ENCODE peak calls at places on chromosomes 12 and 14, in seven cellular contexts. G is heart right ventricle; O is fibroblast of lung; J is tibial nerve; U is breast epithelium; I is naive thymus-derived CD4-positive, alpha-beta T cell; Q is right lobe of liver. N is an unnamed sample. For H3K4me1, the result is how much of the 10 kb centered on the place peaks cover.

GRCh38 chr12:4506870-4507269 is 31.8 kb upstream of the RAD51AP1 start:
- DNase-seq in G (no peak), O (peak), J (no peak), U (no peak), I (peak), Q (no peak), N (no peak)

GRCh38 chr14:104596451-104596918 is 8.1 kb downstream of the TMEM179 start:
- DNase-seq in G (no peak), O (no peak), J (no peak), U (no peak), I (no peak), Q (no peak), N (peak)

GRCh38 chr12:116628989-116629388 is 69.8 kb downstream of the MAP1LC3B2 start:
- DNase-seq in G (no peak), O (no peak), J (no peak), U (no peak), I (no peak), Q (no peak), N (no peak)

GRCh38 chr12:58405363-58405762 is 464.0 kb downstream of the ATP23 start:
- DNase-seq in G (no peak), O (no peak), J (no peak), U (no peak), I (no peak), Q (no peak), N (no peak)

GRCh38 chr12:124499873-124500231 is 67.6 kb downstream of the NCOR2 start:
- DNase-seq in G (no peak), O (no peak), J (no peak), U (no peak), I (no peak), Q (no peak), N (no peak)

GRCh38 chr12:41205070-41205715 is 17.1 kb downstream of the PDZRN4 start:
- DNase-seq in G (no peak), O (no peak), J (no peak), U (no peak), I (no peak), Q (no peak), N (no peak)

GRCh38 chr12:106033161-106033675 is 105.5 kb downstream of the NUAK1 start:
- DNase-seq in G (no peak), O (no peak), J (no peak), U (no peak), I (no peak), Q (no peak), N (no peak)

GRCh38 chr14:96754845-96755184 is 42.4 kb upstream of the VRK1 start:
- DNase-seq in G (no peak), O (no peak), J (no peak), U (peak), I (no peak), Q (no peak), N (no peak)

GRCh38 chr14:38254565-38255407 is 1.1 kb downstream of the CLEC14A start:
- DNase-seq in G (peak), O (peak), J (no peak), U (no peak), I (no peak), Q (no peak), N (peak)

GRCh38 chr14:70821916-70822705 is 12.8 kb upstream of the MAP3K9 start:
- DNase-seq in G (peak), O (peak), J (no peak), U (no peak), I (peak), Q (peak), N (peak)

DNA sequence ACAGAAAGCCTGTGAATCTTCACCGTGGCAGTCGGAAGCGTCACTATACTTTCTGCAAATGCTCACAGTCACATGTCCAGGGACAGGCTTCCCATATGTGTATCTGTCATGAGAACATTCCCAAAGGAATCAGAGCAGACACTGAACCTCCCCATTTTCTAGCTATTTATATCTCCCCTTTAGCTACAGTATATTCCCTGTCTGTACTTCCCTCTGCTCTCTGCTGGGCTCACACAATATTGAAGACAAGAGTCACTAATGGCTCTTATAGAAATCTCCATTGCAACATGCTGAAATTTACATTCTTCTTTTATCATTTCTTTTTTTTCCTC is 8.2 kb downstream of the A2M start:
- DNase-seq in G (no peak), O (no peak), J (no peak), U (no peak), I (no peak), Q (no peak), N (no peak)
- H3K4me1 ChIP-seq in G (half or more), O (under half), J (under half), U (under half), I (under half), Q (under half), N (under half)

GRCh38 chr12:53737951-53738833 is 10.9 kb upstream of the CALCOCO1 start:
- DNase-seq in G (no peak), O (no peak), J (no peak), U (no peak), I (peak), Q (no peak), N (peak)

GRCh38 chr12:53737494-53737808 is 10.2 kb upstream of the CALCOCO1 start:
- DNase-seq in G (no peak), O (no peak), J (no peak), U (no peak), I (no peak), Q (no peak), N (no peak)

GRCh38 chr12:53738834-53739284 is 11.6 kb upstream of the CALCOCO1 start:
- DNase-seq in G (no peak), O (no peak), J (no peak), U (no peak), I (no peak), Q (no peak), N (no peak)

GRCh38 chr12:53735556-53735955 is 8.3 kb upstream of the CALCOCO1 start:
- DNase-seq in G (peak), O (no peak), J (no peak), U (no peak), I (no peak), Q (no peak), N (no peak)

DNA sequence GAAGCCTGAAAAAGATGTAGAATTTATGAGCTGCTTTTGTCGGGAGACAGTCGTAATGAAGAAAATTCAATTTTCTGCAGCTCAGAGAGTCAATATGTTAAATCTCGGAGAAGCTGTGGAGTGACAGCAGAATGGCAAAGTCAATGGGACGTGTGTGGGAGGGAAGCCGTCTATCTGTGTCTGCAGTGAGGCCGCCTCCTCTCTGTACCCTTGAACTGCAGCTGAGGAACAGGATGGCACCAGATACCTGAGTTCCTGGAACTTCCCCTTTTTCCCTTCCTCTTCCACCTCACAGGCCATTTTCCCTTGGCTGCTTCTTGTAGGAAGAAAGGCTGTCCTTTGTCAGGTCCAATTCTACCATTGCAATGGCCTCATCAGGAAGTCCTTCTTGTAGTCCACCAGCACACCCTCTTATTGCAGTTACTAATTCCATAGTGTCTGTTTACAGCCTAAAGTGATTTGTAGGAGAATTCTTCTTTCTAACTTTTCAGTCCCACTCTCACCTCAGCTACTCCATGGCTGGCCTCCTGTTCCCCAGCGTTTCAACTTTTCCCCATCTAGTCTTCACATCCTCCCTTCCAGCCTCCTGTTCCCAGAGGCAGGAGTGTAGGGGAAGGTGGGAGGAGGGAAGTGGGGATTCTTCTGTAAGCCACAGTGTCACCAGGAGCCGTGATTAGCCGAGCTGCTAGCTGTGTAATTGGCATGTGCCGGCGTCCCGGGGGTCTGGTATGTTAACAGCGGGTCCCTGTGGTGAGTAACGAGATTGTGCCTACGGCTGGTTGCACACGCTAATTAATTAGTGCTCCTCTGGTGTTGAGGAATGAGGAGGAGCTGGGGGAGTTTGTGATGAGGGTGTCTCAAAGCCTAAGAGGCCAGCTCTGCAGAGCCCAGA is 9.6 kb upstream of the CALCOCO1 start:
- DNase-seq in G (no peak), O (no peak), J (no peak), U (no peak), I (no peak), Q (no peak), N (no peak)
- H3K4me3 ChIP-seq in G (no peak), O (no peak), J (no peak), U (no peak), I (no peak), Q (no peak), N (no peak)

GRCh38 chr14:20274062-20274461 is 31.7 kb downstream of the TTC5 start:
- DNase-seq in G (no peak), O (no peak), J (no peak), U (no peak), I (no peak), Q (no peak), N (no peak)
- H3K27ac ChIP-seq in G (no peak), O (no peak), J (no peak), U (no peak), I (no peak), Q (no peak), N (no peak)

GRCh38 chr14:89221109-89221508 is 195.9 kb downstream of the FOXN3 start:
- DNase-seq in G (no peak), O (peak), J (no peak), U (no peak), I (peak), Q (no peak), N (no peak)

GRCh38 chr14:89219056-89219455 is 198.0 kb downstream of the FOXN3 start:
- DNase-seq in G (no peak), O (no peak), J (no peak), U (no peak), I (no peak), Q (no peak), N (no peak)

GRCh38 chr14:89214221-89214965 is 202.6 kb downstream of the FOXN3 start:
- DNase-seq in G (peak), O (peak), J (no peak), U (peak), I (no peak), Q (peak), N (peak)

GRCh38 chr14:89215166-89215940 is 201.7 kb downstream of the FOXN3 start:
- DNase-seq in G (no peak), O (no peak), J (no peak), U (no peak), I (no peak), Q (no peak), N (no peak)

DNA sequence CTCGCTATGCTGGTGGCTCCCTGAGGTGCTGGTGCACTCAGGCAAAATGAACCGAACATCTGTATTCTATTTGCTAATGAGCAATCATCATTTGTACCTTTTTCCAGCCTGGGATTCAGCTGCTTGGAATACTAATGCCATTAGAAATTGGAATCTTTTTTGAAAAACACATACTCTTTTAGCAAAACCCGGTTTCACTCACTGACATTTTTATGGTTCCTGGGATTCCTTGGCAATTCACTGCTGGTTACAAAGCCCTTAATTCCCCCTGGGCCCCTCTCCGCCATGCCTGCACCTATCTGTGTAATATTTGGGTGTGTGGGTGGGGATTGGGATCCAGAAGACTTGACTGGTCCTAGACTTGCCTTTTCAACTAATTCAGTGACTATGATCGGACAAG is 199.2 kb downstream of the FOXN3 start:
- DNase-seq in G (no peak), O (no peak), J (no peak), U (no peak), I (no peak), Q (no peak), N (no peak)
- H3K4me1 ChIP-seq in G (half or more), O (under half), J (under half), U (under half), I (under half), Q (under half), N (under half)

DNA sequence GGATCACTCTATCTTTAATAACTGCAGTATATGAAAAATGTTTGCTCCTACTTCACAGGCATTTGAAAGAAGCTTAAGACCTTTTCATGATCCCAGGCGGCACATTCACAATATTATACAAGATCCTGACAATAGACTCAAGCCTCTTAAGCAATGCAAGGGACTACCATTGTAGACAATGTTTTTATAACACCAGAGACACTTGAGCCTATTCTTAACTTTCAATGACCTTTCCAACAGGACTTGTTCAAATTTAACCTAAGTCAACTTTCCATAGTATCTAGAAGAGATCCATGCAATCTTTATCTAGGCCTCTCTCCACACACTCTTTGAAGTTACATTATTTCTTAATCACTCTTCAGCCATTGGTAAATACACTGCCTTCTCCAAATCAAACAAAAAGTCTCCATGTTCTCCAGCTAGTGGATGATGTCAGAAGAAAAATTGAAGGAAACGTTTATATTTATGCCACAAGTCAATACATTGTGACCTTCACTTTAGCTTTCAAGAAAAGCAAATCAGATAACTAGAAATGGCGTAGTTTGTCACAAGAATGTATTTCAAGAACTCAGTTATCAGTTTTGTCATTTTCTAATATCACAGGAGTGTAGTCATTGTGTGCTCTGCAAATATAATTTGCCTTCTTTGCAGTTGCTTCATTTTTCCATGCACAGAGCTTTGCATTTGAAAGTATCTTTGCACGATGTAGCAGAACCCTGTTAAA is 41.2 kb downstream of the PHLDA1 start:
- DNase-seq in G (no peak), O (no peak), J (no peak), U (no peak), I (no peak), Q (no peak), N (no peak)
- H3K4me3 ChIP-seq in G (no peak), O (no peak), J (no peak), U (no peak), I (no peak), Q (no peak), N (no peak)

GRCh38 chr12:42924482-42924881 is 334.9 kb upstream of the PRICKLE1 start:
- DNase-seq in G (no peak), O (no peak), J (no peak), U (no peak), I (no peak), Q (no peak), N (no peak)
- H3K27ac ChIP-seq in G (no peak), O (no peak), J (no peak), U (peak), I (no peak), Q (no peak), N (no peak)

N was measured in right cardiac atrium.